ENCODE peak calls at places on chromosomes 5 and 9, in nine cellular contexts. O, E, Z, I, U, M, F, J and Y are unnamed samples.

GRCh38 chr5:18276939-18277338 is 642.7 kb downstream of the TAF11L14 start:
- DNase-seq in M (no peak), E (no peak), J (no peak), I (no peak), U (no peak), O (no peak), Z (no peak), F (no peak), Y (no peak)

GRCh38 chr5:132821791-132822190 is 8.7 kb downstream of the SHROOM1 start:
- DNase-seq in J (no peak), Z (no peak), M (no peak), F (no peak), I (peak), U (no peak), O (no peak), E (no peak), Y (peak)

GRCh38 chr5:34598177-34598794 is 57.8 kb upstream of the RAI14 start:
- DNase-seq in J (no peak), E (no peak), O (no peak), I (peak), F (no peak), U (no peak), Z (no peak), M (peak), Y (no peak)

GRCh38 chr5:103667068-103667467 is 104.5 kb upstream of the NUDT12 start:
- DNase-seq in J (no peak), M (no peak), O (no peak), E (no peak), I (peak), Z (no peak), F (no peak), U (no peak), Y (no peak)

GRCh38 chr9:37146372-37146771 is 26.0 kb downstream of the ZCCHC7 start:
- DNase-seq in Z (no peak), U (no peak), J (no peak), E (no peak), O (no peak), I (no peak), F (no peak), M (no peak), Y (no peak)

GRCh38 chr9:122445155-122445749 is 32.5 kb downstream of the OR1J1 start:
- DNase-seq in J (no peak), U (no peak), O (no peak), M (no peak), E (no peak), Z (no peak), F (no peak), I (peak), Y (no peak)

GRCh38 chr5:23473915-23474679 is 33.3 kb upstream of the PRDM9 start:
- DNase-seq in Z (no peak), O (no peak), U (no peak), F (no peak), M (no peak), I (no peak), E (no peak), J (no peak), Y (no peak)

GRCh38 chr5:107580902-107581823 is 89.6 kb downstream of the EFNA5 start:
- DNase-seq in Z (no peak), O (no peak), U (no peak), I (no peak), E (no peak), M (no peak), F (no peak), J (no peak), Y (no peak)

GRCh38 chr5:171310816-171311697 is 2.0 kb downstream of the TLX3 start:
- DNase-seq in O (no peak), J (peak), M (no peak), F (no peak), U (no peak), I (no peak), E (no peak), Z (no peak), Y (no peak)

GRCh38 chr5:88602584-88602983 is 280.4 kb downstream of the MEF2C start:
- DNase-seq in O (no peak), F (no peak), I (no peak), E (no peak), M (no peak), J (peak), Z (peak), U (peak), Y (no peak)

GRCh38 chr9:86795861-86796497 is 151.3 kb downstream of the GAS1 start:
- DNase-seq in J (peak), Z (no peak), E (peak), I (peak), M (peak), O (no peak), F (peak), U (no peak), Y (no peak)

GRCh38 chr9:83062011-83062652 is 810 bp downstream of the RASEF start:
- DNase-seq in I (peak), Z (peak), F (peak), O (no peak), M (no peak), U (peak), E (peak), J (peak), Y (no peak)

GRCh38 chr9:91837982-91838731 is 111.9 kb downstream of the ROR2 start:
- DNase-seq in F (no peak), I (peak), O (no peak), Z (peak), M (peak), U (no peak), J (no peak), E (peak), Y (no peak)

GRCh38 chr5:44389410-44389879 is at the start of gene FGF10:
- DNase-seq in I (no peak), O (no peak), E (peak), M (peak), U (peak), J (peak), Z (peak), F (no peak), Y (no peak)

GRCh38 chr5:111953351-111954127 is 196.5 kb upstream of the NREP start:
- DNase-seq in J (no peak), O (no peak), F (no peak), M (no peak), Z (no peak), I (peak), E (no peak), U (no peak), Y (no peak)

GRCh38 chr5:12566441-12566840 is 662.2 kb upstream of the CTNND2 start:
- DNase-seq in O (no peak), J (no peak), I (peak), E (no peak), F (no peak), U (no peak), M (no peak), Z (no peak), Y (no peak)

GRCh38 chr5:60810036-60810435 is 34.0 kb downstream of the ELOVL7 start:
- DNase-seq in Z (no peak), E (no peak), O (no peak), F (no peak), M (no peak), J (no peak), I (no peak), U (no peak), Y (no peak)
- H3K27ac ChIP-seq in Z (no peak), E (no peak), O (no peak), F (no peak), M (no peak), J (no peak), I (no peak), U (no peak), Y (no peak)

GRCh38 chr9:127392976-127393375 is 4.0 kb upstream of the SLC2A8 start:
- DNase-seq in I (no peak), J (no peak), Z (no peak), U (no peak), F (no peak), E (no peak), M (no peak), O (no peak), Y (no peak)
- H3K27ac ChIP-seq in I (no peak), J (no peak), Z (no peak), U (no peak), F (no peak), E (no peak), M (no peak), O (no peak), Y (no peak)

DNA sequence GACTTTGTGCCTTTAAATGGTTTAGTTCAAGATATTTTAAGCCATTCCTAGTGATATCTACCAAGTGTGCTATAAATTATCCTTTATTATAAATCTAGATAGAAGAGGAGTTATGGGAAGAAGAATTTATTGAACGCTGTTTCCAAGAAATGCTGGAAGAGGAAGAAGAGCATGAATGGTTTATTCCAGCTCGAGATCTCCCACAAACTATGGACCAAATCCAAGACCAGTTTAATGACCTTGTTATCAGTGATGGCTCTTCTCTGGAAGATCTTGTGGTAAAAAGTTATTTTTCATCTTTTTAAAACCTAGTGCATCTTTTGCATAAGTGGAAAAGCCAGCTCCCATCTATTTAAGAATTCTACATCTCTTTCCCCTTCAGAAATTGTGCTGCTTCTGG is 18.6 kb downstream of the SLC23A1 start:
- DNase-seq in E (no peak), U (no peak), I (no peak), M (no peak), O (no peak), J (no peak), F (no peak), Z (no peak), Y (no peak)
- H3K27ac ChIP-seq in E (no peak), U (no peak), I (no peak), M (no peak), O (no peak), J (no peak), F (no peak), Z (no peak), Y (no peak)

GRCh38 chr5:161641444-161641843 is 44.1 kb upstream of the GABRA6 start:
- DNase-seq in I (no peak), M (no peak), Z (no peak), F (no peak), O (no peak), U (no peak), E (no peak), J (no peak), Y (no peak)

DNA sequence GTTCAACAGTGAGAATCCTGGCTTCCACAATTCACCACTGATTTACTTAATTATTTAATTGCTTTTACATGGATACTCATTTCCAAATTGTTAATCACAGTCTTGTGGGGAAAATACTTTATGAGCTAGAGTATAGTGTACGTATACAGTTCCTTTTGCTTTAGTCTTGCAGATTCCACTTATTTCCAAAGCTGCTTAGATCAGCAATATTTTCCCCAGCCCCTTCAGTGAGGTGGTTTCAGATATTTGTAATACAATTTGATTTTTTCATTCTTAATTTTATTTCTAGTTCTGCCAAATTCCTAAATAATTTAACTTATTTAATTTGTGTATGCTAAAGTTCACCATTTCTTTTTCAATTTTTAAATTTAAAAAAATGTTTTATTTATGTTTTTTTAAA is 40.3 kb upstream of the GABRA6 start:
- DNase-seq in Z (no peak), J (no peak), I (no peak), U (no peak), E (no peak), O (no peak), M (no peak), F (no peak), Y (no peak)
- H3K27ac ChIP-seq in Z (no peak), J (no peak), I (no peak), U (no peak), E (no peak), O (no peak), M (no peak), F (no peak), Y (no peak)

DNA sequence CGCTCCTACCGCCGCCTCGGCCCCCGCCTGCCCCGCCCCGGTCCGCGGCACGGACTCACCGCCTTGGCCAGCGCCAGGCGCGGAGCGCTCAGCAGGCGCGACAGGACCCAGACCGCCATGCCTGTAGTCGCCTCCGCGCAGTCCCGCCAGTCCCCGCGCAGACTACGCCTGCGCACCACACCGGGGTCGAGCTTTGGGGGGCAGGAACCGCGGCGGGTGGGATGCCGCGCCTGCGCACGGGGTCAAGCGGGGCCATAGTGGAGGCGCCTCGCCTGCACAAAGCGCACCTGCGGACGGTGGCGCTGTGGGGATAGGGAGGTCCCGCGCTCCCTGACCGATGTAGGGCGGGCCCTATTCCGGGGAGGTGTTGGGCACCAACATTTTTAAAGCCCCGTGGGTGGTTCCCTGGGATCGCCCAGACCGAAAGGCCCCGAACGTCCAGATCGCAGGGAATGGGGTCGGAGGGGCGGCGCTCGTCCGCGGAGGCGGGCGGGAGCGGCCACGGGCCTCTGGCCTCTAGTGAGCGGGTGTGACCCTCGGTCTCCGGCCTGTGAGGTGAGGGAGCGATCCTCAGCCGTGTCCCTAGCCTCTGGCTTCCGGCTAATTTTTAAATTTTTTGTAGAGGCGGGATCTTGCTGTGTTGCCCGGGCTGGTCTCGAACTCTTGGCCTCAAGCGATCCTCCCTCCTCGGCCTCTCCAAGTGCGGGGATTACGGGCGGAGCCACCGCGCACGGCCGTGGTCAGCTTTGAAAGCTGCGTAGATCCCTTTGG is 70.8 kb upstream of the LPCAT1 start:
- DNase-seq in O (peak), I (no peak), U (peak), J (peak), M (peak), F (peak), E (peak), Z (peak), Y (peak)
- H3K27ac ChIP-seq in O (peak), I (no peak), U (no peak), J (no peak), M (peak), F (peak), E (peak), Z (no peak), Y (no peak)

GRCh38 chr5:38715671-38716070 is 130.1 kb upstream of the OSMR start:
- DNase-seq in E (no peak), J (peak), F (no peak), I (no peak), U (no peak), Z (no peak), O (no peak), M (no peak), Y (peak)
- H3K27ac ChIP-seq in E (peak), J (no peak), F (no peak), I (no peak), U (no peak), Z (no peak), O (no peak), M (no peak), Y (peak)